ENCODE peak calls at places on chromosomes 1 and 21, in eight cellular contexts. L, Y, Q, E, W, B, X and G are unnamed samples.

GRCh38 chr1:158028956-158029355 is 35.5 kb downstream of the KIRREL1 start:
- DNase-seq in B (no peak), L (no peak), E (no peak), W (no peak), X (no peak), Y (no peak), Q (no peak), G (no peak)

GRCh38 chr1:89516055-89516454 is 8.6 kb upstream of the LRRC8B start:
- DNase-seq in X (no peak), W (no peak), Q (no peak), E (no peak), Y (no peak), B (no peak), L (no peak), G (no peak)

GRCh38 chr1:16017461-16018303 is at the start of gene HSPB7:
- DNase-seq in Q (peak; percentile 72), W (no peak), B (peak; percentile 94), X (peak; percentile 58), E (peak; percentile 31), Y (no peak), L (peak; percentile 81), G (no peak)

GRCh38 chr21:22965455-22966125 is 1967.4 kb downstream of the NCAM2 start:
- DNase-seq in B (no peak), L (no peak), Y (no peak), Q (peak; percentile 12), W (no peak), X (no peak), E (no peak), G (no peak)

GRCh38 chr21:15327637-15328265 is 263.0 kb upstream of the NRIP1 start:
- DNase-seq in X (no peak), Y (no peak), E (no peak), B (no peak), W (no peak), L (no peak), Q (no peak), G (no peak)

GRCh38 chr1:241722984-241723383 is 70.9 kb downstream of the WDR64 start:
- DNase-seq in B (no peak), Y (no peak), L (no peak), W (no peak), E (no peak), Q (no peak), X (no peak), G (no peak)

GRCh38 chr1:234699795-234700665 is 90.1 kb upstream of the IRF2BP2 start:
- DNase-seq in W (no peak), Y (no peak), E (no peak), B (no peak), L (no peak), Q (no peak), X (no peak), G (no peak)

GRCh38 chr1:109803901-109804331 is 40.2 kb upstream of the EPS8L3 start:
- DNase-seq in B (no peak), E (peak; percentile 11), W (peak; percentile 73), Y (no peak), Q (no peak), L (peak; percentile 17), X (no peak), G (no peak)

GRCh38 chr1:245085508-245086095 is 69.2 kb upstream of the KIF26B start:
- DNase-seq in L (no peak), Y (no peak), E (no peak), W (no peak), Q (no peak), B (peak; percentile 10), X (no peak), G (no peak)

GRCh38 chr1:233143266-233143665 is 152.3 kb downstream of the PCNX2 start:
- DNase-seq in X (no peak), B (no peak), Y (no peak), Q (no peak), L (no peak), E (no peak), W (no peak), G (no peak)

DNA sequence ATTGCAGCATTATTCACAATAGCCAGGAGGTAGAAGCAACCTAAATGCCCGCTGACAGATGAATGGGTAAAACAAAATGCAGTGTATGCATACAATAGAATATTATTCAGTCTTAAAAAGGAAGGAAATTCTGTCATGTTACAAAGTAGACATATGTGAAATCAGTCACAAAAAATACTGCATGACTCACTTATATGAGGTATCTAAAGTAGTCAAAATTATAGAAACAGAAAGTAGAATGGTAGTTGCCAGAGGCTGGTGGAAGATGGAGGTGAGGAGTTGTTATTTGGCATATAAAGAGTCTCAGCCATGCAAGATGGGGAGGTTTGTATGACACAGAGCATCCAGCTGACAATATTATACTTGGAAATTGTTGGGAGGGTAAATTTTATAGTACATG is 43.0 kb upstream of the EGLN1 start:
- DNase-seq in B (no peak), Y (no peak), Q (no peak), X (no peak), E (no peak), W (no peak), L (no peak), G (no peak)
- H3K27me3 ChIP-seq in B (no peaks in the 10 kb centered on the region), Y (peaks cover 19% of the 10 kb centered on the region), Q (no peaks in the 10 kb centered on the region), X (no peaks in the 10 kb centered on the region), E (no peaks in the 10 kb centered on the region), W (peaks cover 35% of the 10 kb centered on the region), L (no peaks in the 10 kb centered on the region), G (peaks cover 12% of the 10 kb centered on the region)

GRCh38 chr1:220880726-220881506 is 1.7 kb downstream of the HLX start:
- DNase-seq in E (peak; percentile 69), B (peak; percentile 90), L (peak; percentile 52), Y (no peak), W (no peak), X (no peak), Q (peak; percentile 58), G (no peak)

GRCh38 chr1:220879509-220880366 is 495 bp downstream of the HLX start:
- DNase-seq in B (peak; percentile 92), Q (peak; percentile 73), L (peak; percentile 47), X (no peak), E (peak; percentile 33), W (no peak), Y (no peak), G (no peak)

GRCh38 chr1:220880367-220880680 is 1.1 kb downstream of the HLX start:
- DNase-seq in W (no peak), E (no peak), X (no peak), Y (no peak), Q (no peak), B (peak; percentile 86), L (no peak), G (no peak)

GRCh38 chr1:220884109-220884980 is 5.1 kb downstream of the HLX start:
- DNase-seq in L (no peak), X (no peak), B (peak; percentile 88), W (no peak), E (no peak), Q (peak; percentile 79), Y (no peak), G (no peak)

DNA sequence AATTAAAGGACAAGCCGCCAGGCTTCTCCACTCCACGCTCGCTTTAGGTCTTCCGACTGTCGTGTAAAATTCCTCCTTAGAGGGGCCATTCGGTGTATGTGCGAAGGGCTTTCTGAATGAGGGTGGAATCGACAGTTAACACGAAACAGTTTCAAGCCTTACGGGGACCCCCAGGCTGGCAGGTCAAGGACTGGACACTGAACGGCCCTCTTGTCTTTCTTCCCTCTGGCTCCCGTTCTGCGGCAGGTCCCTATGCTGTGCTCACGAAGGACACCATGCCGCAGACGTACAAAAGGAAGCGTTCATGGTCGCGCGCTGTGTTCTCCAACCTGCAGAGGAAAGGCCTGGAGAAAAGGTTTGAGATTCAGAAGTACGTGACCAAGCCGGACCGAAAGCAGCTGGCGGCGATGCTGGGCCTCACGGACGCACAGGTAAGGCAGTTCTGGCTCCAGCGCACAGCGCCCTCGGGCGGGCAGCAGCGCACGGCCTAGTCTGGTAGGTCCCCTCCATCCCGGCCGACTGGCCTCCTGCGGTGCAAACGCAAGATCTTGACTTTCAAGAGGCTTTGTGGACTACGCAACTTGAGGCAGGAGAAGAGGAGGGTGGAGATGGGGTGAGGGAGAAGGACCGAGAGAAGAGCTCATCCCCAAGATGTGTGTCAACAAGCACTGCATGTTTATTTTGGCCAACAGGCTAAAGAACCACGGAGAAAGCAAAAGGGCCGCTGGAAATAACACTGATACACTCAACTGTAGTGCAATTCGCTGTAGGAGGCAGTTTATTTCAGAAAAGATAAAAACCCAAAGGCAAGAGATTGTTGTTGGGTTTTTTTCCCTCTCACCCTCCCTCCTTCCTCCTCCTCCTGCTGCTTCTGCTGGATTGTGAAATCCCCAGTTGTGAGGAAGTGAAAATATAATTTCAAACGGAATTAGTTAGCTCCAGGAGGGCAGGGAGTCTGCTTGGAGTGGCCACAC is 3.0 kb downstream of the HLX start:
- DNase-seq in W (no peak), L (no peak), Q (peak; percentile 92), X (peak; percentile 29), Y (no peak), E (no peak), B (peak; percentile 90), G (no peak)
- H3K27me3 ChIP-seq in W (no peaks in the 10 kb centered on the region), L (peaks cover 6% of the 10 kb centered on the region), Q (peaks cover 100% of the 10 kb centered on the region), X (no peaks in the 10 kb centered on the region), Y (peaks cover 29% of the 10 kb centered on the region), E (no peaks in the 10 kb centered on the region), B (no peaks in the 10 kb centered on the region), G (peaks cover 23% of the 10 kb centered on the region)

DNA sequence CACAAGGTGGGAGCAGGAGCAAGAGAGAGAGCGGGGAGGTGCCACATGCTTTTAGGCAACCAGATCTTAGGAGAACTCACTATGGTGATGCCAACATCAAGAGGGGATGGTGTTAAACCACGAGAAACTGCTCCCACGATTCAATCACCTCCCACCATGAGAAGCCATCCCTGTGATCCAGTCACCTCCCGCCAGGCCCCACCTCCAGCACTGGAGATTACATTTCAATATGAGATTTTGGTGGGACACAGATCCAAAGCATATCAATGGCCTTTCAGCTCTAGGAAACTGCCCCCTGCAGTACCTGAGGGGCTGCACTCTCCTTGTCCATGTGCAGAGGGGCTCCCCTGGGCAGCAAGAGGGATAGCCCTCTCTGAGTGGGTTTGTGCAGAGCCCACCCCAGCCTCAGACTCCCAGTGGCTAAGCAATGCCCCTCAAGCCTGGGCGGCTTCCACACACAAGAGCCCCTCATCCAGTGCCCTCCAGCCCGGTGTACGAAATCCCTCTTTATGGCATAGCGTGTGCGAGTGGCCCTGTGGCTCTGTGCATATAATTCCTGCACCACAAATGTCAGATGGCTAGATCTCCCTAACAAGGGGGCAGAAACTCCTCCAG is 15.5 kb upstream of the PRDM16 start:
- DNase-seq in B (no peak), L (no peak), W (no peak), Q (no peak), E (peak; percentile 2), X (no peak), Y (no peak), G (no peak)
- H3K27me3 ChIP-seq in B (no peaks in the 10 kb centered on the region), L (peaks cover 3% of the 10 kb centered on the region), W (peaks cover 9% of the 10 kb centered on the region), Q (peaks cover 10% of the 10 kb centered on the region), E (no peaks in the 10 kb centered on the region), X (no peaks in the 10 kb centered on the region), Y (no peaks in the 10 kb centered on the region), G (no peaks in the 10 kb centered on the region)

GRCh38 chr1:11326070-11326469 is 53.1 kb downstream of the UBIAD1 start:
- DNase-seq in X (no peak), Y (no peak), B (no peak), W (no peak), E (no peak), L (no peak), Q (no peak), G (no peak)

GRCh38 chr1:11320153-11320936 is 47.3 kb downstream of the UBIAD1 start:
- DNase-seq in E (no peak), X (peak; percentile 75), B (no peak), Q (peak; percentile 94), L (no peak), Y (peak; percentile 3), W (peak; percentile 39), G (peak; percentile 19)

GRCh38 chr1:11318982-11319381 is 46.0 kb downstream of the UBIAD1 start:
- DNase-seq in X (peak; percentile 50), Y (no peak), Q (peak; percentile 72), B (no peak), L (no peak), W (no peak), E (no peak), G (no peak)

GRCh38 chr1:11324562-11324961 is 51.6 kb downstream of the UBIAD1 start:
- DNase-seq in Q (no peak), B (no peak), L (no peak), E (no peak), W (no peak), Y (no peak), X (no peak), G (no peak)

GRCh38 chr1:11321656-11322491 is 48.9 kb downstream of the UBIAD1 start:
- DNase-seq in L (no peak), Y (no peak), W (no peak), B (no peak), X (no peak), Q (no peak), E (no peak), G (no peak)
- H3K27me3 ChIP-seq in L (no peaks in the 10 kb centered on the region), Y (no peaks in the 10 kb centered on the region), W (no peaks in the 10 kb centered on the region), B (no peaks in the 10 kb centered on the region), X (no peaks in the 10 kb centered on the region), Q (no peaks in the 10 kb centered on the region), E (no peaks in the 10 kb centered on the region), G (no peaks in the 10 kb centered on the region)